ENCODE peak calls at places on chromosome 6, in four cellular contexts. K, T, I and M are unnamed samples. For H3K27me3, the result is how much of the 10 kb centered on the place peaks cover.

GRCh38 chr6:122753688-122754056 is 25.8 kb upstream of the FABP7 start:
- DNase-seq in I (no peak), T (no peak), K (no peak), M (no peak)

GRCh38 chr6:16911088-16911487 is 149.8 kb upstream of the ATXN1 start:
- DNase-seq in T (no peak), I (no peak), K (no peak), M (no peak)

GRCh38 chr6:22664968-22665367 is 95.6 kb downstream of the HDGFL1 start:
- DNase-seq in T (no peak), K (no peak), I (no peak), M (no peak)

GRCh38 chr6:132063204-132063603 is 112.0 kb upstream of the CCN2 start:
- DNase-seq in T (no peak), K (no peak), I (no peak), M (no peak)

GRCh38 chr6:3775906-3776305 is 24.4 kb upstream of the PXDC1 start:
- DNase-seq in I (no peak), T (no peak), K (no peak), M (no peak)

GRCh38 chr6:40953486-40953885 is 85.5 kb downstream of the UNC5CL start:
- DNase-seq in T (no peak), K (no peak), I (no peak), M (no peak)

GRCh38 chr6:147279423-147279822 is 75.2 kb downstream of the STXBP5 start:
- DNase-seq in T (no peak), K (no peak), I (no peak), M (no peak)

GRCh38 chr6:75815756-75816155 is 66.7 kb downstream of the MYO6 start:
- DNase-seq in T (no peak), K (no peak), I (no peak), M (no peak)

GRCh38 chr6:148146717-148147116 is 195.9 kb upstream of the SASH1 start:
- DNase-seq in T (no peak), K (peak), I (no peak), M (no peak)

GRCh38 chr6:39980839-39981580 is 46.7 kb upstream of the MOCS1 start:
- DNase-seq in K (no peak), T (peak), I (no peak), M (no peak)

GRCh38 chr6:44294832-44295791 is 18.0 kb downstream of the AARS2 start:
- DNase-seq in K (no peak), T (no peak), I (no peak), M (no peak)

GRCh38 chr6:5036309-5036708 is 32.5 kb upstream of the RPP40 start:
- DNase-seq in K (no peak), I (no peak), T (peak), M (no peak)

GRCh38 chr6:137233561-137234504 is 14.6 kb upstream of the IFNGR1 start:
- DNase-seq in T (peak), I (no peak), K (no peak), M (no peak)

GRCh38 chr6:18963439-18963838 is 576.3 kb downstream of the RNF144B start:
- DNase-seq in I (no peak), K (no peak), T (no peak), M (no peak)

GRCh38 chr6:85551264-85551663 is 42.4 kb downstream of the SNX14 start:
- DNase-seq in T (no peak), I (no peak), K (no peak), M (no peak)

GRCh38 chr6:20254295-20254694 is 42.0 kb upstream of the MBOAT1 start:
- DNase-seq in T (no peak), I (no peak), K (no peak), M (no peak)

GRCh38 chr6:67593247-67593646 is 1041.8 kb upstream of the ADGRB3 start:
- DNase-seq in I (no peak), K (no peak), T (no peak), M (no peak)

GRCh38 chr6:111793711-111794111 is 79.5 kb downstream of the FYN start:
- DNase-seq in I (peak), T (no peak), K (no peak), M (peak)

GRCh38 chr6:123888779-123889513 is 85.3 kb downstream of the NKAIN2 start:
- DNase-seq in I (no peak), K (no peak), T (no peak), M (no peak)

GRCh38 chr6:135505222-135505621 is 7.7 kb upstream of the AHI1 start:
- DNase-seq in K (no peak), T (no peak), I (no peak), M (no peak)

GRCh38 chr6:53862517-53863457 is 68.0 kb downstream of the LRRC1 start:
- DNase-seq in I (no peak), T (no peak), K (no peak), M (no peak)

GRCh38 chr6:108492131-108492766 is 68.5 kb upstream of the FOXO3 start:
- DNase-seq in I (no peak), K (no peak), T (peak), M (no peak)

GRCh38 chr6:1396952-1397868 is 7.8 kb downstream of the FOXF2 start:
- DNase-seq in K (peak), T (peak), I (peak), M (peak)

GRCh38 chr6:144778056-144778455 is 492.9 kb downstream of the UTRN start:
- DNase-seq in T (no peak), I (no peak), K (no peak), M (no peak)

GRCh38 chr6:144776031-144776819 is 491.1 kb downstream of the UTRN start:
- DNase-seq in T (no peak), K (no peak), I (no peak), M (no peak)

GRCh38 chr6:144781836-144782235 is 496.7 kb downstream of the UTRN start:
- DNase-seq in I (no peak), K (no peak), T (no peak), M (no peak)

GRCh38 chr6:144777249-144777648 is 492.1 kb downstream of the UTRN start:
- DNase-seq in T (no peak), I (no peak), K (no peak), M (no peak)

DNA sequence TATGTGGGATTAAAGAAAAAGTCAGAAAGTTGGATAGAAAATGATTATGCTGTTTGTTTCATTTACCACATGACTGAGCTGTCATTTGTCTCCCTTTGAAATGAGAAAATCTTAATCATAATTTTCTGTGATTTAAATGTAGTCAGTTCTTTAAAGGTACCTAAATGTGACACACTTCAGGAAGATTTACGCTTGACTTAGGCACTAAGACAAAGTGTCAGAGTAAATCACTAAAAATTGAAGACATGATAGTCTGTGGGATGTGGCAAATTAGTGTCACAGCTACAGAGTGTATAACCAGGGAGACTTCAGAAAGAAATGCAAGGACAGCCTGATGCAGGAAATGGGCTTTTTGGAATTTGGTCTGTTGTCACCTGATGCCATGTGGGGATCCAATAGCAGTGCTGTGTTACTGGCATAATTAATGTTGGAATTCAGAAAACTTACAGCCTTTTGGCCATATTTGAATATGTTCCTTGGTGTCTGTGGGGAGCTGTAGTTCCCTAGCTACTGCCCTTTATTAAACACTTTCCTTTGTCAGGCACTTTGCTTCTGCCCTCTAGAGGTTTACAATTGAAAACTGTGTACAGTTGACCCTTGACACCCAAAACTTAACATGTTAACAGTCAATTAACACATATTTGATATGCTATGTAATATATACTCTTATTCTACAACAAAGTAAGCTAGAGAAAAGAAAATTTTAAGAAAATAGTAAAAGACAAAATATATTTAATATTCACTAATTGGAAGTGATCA is 493.8 kb downstream of the UTRN start:
- DNase-seq in T (no peak), K (no peak), I (no peak), M (no peak)
- TF ChIP-seq CTCF in T (peak), K (no peak), I (no peak), M (no peak)

DNA sequence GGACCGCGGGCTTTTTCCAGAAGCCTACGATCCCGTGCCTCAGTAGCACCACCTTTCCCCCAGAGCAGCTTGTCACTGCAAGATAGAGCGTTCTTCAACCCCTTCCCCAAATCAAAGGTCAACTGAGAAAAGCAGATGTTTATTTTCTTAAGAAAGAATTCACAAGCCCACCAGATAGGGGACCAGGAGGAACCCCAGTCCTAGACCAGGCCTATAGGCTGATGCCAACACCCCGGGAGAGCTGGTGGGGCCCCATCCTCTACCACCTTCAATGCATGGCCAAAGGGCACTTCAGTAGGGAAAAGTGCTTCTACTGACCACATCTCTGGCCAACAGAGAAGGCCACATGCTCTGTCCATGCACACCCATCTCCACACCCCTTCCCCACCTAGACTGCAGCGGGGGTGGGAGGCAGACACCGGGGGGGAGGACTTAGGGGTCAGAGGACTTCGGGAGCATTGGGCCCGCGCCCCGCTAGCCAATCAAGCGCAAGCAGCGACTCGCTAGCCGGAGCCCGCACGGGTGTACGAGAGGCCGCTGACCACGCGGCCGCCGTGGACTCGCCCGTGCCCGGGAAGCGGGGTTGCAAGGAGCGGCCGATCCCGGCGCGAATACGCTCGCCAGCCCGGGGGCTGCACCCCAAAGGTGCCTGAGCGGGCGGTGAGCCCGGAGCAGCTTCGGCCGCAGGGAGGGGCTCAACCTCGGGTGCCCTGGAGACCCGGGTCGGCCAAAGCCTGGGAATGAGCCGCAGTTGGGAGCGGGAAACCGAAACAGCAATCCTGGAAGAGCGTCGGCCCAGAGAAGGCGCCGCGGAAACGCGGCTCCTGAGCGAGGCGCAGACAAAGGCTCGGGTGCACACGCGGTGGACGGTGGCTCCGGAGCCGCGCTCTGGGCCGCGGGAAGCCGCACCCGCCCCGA is 2.8 kb downstream of the PDE10A start:
- DNase-seq in T (no peak), I (no peak), K (no peak), M (no peak)
- H3K27me3 ChIP-seq in T (under half), I (half or more), K (under half), M (under half)

GRCh38 chr6:68876792-68877493 is 241.9 kb downstream of the ADGRB3 start:
- DNase-seq in I (no peak), T (no peak), K (no peak), M (no peak)
- TF ChIP-seq CTCF in I (no peak), T (peak), K (no peak), M (no peak)

GRCh38 chr6:2639876-2640275 is 110.8 kb downstream of the MYLK4 start:
- DNase-seq in I (no peak), T (no peak), K (no peak), M (no peak)

GRCh38 chr6:2643935-2644539 is 106.7 kb downstream of the MYLK4 start:
- DNase-seq in K (no peak), I (no peak), T (no peak), M (no peak)

GRCh38 chr6:2639167-2639566 is 111.6 kb downstream of the MYLK4 start:
- DNase-seq in K (no peak), T (no peak), I (no peak), M (no peak)

GRCh38 chr6:2640551-2640950 is 110.2 kb downstream of the MYLK4 start:
- DNase-seq in I (no peak), K (no peak), T (no peak), M (no peak)

GRCh38 chr6:2641044-2641673 is 109.6 kb downstream of the MYLK4 start:
- DNase-seq in I (no peak), K (no peak), T (no peak), M (no peak)
- H3K27me3 ChIP-seq in I (under half), K (under half), T (under half), M (under half)